ENCODE peak calls at places on chromosomes 5 and 9, in four cellular contexts. One of them, this sample, is unnamed. For H3K4me1, the result is how much of the 10 kb centered on the place peaks cover.

GRCh38 chr5:109905906-109906305 is 216.2 kb downstream of the MAN2A1 start:
- DNase-seq in tibial nerve: no peak
- DNase-seq in GM12878: no peak
- DNase-seq in A549: no peak
- DNase-seq in this sample: no peak

GRCh38 chr5:138979684-138980275 is 104.6 kb upstream of the LRRTM2 start:
- DNase-seq in GM12878: no peak
- DNase-seq in tibial nerve: no peak
- DNase-seq in A549: no peak
- DNase-seq in this sample: no peak

GRCh38 chr5:170442921-170443320 is 53.8 kb upstream of the KCNMB1 start:
- DNase-seq in GM12878: no peak
- DNase-seq in A549: no peak
- DNase-seq in tibial nerve: no peak
- DNase-seq in this sample: no peak

GRCh38 chr5:150801117-150801927 is 22.8 kb downstream of the SMIM3 start:
- DNase-seq in A549: peak
- DNase-seq in tibial nerve: no peak
- DNase-seq in GM12878: no peak
- DNase-seq in this sample: no peak

GRCh38 chr9:131943397-131943796 is 136.3 kb downstream of the MED27 start:
- DNase-seq in tibial nerve: no peak
- DNase-seq in A549: no peak
- DNase-seq in GM12878: no peak
- DNase-seq in this sample: no peak

GRCh38 chr5:81117566-81117965 is 115.6 kb upstream of the CKMT2 start:
- DNase-seq in GM12878: no peak
- DNase-seq in A549: no peak
- DNase-seq in tibial nerve: no peak
- DNase-seq in this sample: no peak

GRCh38 chr9:122307925-122308324 is 43.2 kb downstream of the MRRF start:
- DNase-seq in tibial nerve: no peak
- DNase-seq in GM12878: no peak
- DNase-seq in A549: no peak
- DNase-seq in this sample: peak

GRCh38 chr5:176768174-176768970 is 42.0 kb upstream of the UNC5A start:
- DNase-seq in GM12878: no peak
- DNase-seq in tibial nerve: no peak
- DNase-seq in A549: no peak
- DNase-seq in this sample: no peak

GRCh38 chr5:134171972-134172371 is 4.8 kb downstream of the SKP1 start:
- DNase-seq in A549: no peak
- DNase-seq in GM12878: no peak
- DNase-seq in tibial nerve: no peak
- DNase-seq in this sample: no peak

GRCh38 chr5:169762338-169763095 is 125.4 kb downstream of the DOCK2 start:
- DNase-seq in tibial nerve: no peak
- DNase-seq in A549: no peak
- DNase-seq in GM12878: no peak
- DNase-seq in this sample: no peak

GRCh38 chr5:177957241-177957640 is 38.8 kb downstream of the PROP1 start:
- DNase-seq in A549: no peak
- DNase-seq in GM12878: no peak
- DNase-seq in tibial nerve: no peak
- DNase-seq in this sample: no peak

GRCh38 chr5:172870261-172870806 is 36.3 kb downstream of the ERGIC1 start:
- DNase-seq in GM12878: no peak
- DNase-seq in tibial nerve: no peak
- DNase-seq in A549: peak
- DNase-seq in this sample: peak

GRCh38 chr5:172868436-172868923 is 34.4 kb downstream of the ERGIC1 start:
- DNase-seq in GM12878: no peak
- DNase-seq in A549: peak
- DNase-seq in tibial nerve: no peak
- DNase-seq in this sample: no peak

GRCh38 chr5:172867761-172868435 is 33.8 kb downstream of the ERGIC1 start:
- DNase-seq in GM12878: no peak
- DNase-seq in tibial nerve: no peak
- DNase-seq in A549: no peak
- DNase-seq in this sample: no peak

GRCh38 chr5:172869734-172870133 is 35.7 kb downstream of the ERGIC1 start:
- DNase-seq in tibial nerve: no peak
- DNase-seq in A549: no peak
- DNase-seq in GM12878: no peak
- DNase-seq in this sample: no peak

DNA sequence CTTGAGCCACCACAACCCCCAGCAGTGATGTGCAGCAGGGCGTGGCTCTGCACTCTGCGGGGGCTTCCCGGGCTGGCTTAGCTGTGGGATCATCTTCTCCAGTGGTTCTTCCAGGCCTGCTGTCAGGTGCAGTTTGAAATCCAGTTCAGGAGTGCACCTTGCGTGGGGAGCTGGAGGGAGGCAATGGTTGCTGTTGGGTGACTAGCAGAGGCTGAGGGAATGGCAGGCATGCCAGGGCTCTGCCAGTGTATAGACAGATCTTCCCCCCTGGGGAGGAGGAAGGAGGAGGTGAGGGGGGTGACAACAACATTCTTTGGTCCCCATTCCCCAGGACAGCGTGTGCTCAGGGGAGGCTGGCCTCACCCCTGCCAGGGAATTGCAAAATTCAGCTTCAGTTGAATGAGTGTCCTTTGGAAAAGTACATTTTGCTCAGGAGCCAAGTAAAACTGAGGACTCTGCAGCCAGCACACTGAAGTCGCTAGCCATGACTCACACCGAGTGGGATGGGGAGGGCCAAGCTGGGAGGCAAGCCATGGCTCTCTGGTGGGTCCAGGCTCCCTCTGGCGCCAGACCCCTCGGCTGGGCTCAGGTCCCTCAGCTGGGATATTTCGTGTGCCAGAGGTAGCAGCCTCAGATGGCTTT is 35.0 kb downstream of the ERGIC1 start:
- DNase-seq in tibial nerve: peak
- DNase-seq in GM12878: no peak
- DNase-seq in A549: peak
- DNase-seq in this sample: peak
- TF ChIP-seq POLR2A in tibial nerve: peak
- TF ChIP-seq POLR2A in GM12878: no peak
- TF ChIP-seq POLR2A in A549: no peak
- TF ChIP-seq POLR2A in this sample: no peak

GRCh38 chr9:16825971-16826370 is 44.5 kb downstream of the BNC2 start:
- DNase-seq in GM12878: no peak
- DNase-seq in A549: no peak
- DNase-seq in tibial nerve: no peak
- DNase-seq in this sample: no peak
- H3K4me1 ChIP-seq in GM12878: under half
- H3K4me1 ChIP-seq in A549: under half
- H3K4me1 ChIP-seq in tibial nerve: under half
- H3K4me1 ChIP-seq in this sample: under half

DNA sequence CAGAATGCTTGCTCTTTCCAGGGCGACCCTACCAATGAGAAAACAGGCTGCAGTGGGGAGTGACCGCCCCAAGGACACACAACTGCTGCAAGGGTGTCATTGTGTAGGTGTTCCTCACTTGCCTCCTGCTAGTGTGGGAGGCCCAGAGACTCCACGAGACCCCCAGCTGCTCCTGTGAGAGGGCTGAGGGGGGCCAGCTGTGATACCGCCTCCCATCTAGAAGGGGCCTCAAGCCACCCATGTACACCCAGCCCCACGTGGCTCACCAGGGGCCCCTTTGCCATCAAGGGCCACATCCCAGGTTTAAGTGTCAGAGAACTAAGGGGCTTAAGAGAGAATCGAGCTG is 1.3 kb upstream of the ASS1 start:
- DNase-seq in A549: no peak
- DNase-seq in tibial nerve: no peak
- DNase-seq in GM12878: no peak
- DNase-seq in this sample: no peak
- TF ChIP-seq POLR2A in A549: no peak
- TF ChIP-seq POLR2A in tibial nerve: no peak
- TF ChIP-seq POLR2A in GM12878: no peak
- TF ChIP-seq POLR2A in this sample: no peak

GRCh38 chr5:74541381-74541781 is 99.1 kb downstream of the ENC1 start:
- DNase-seq in GM12878: no peak
- DNase-seq in tibial nerve: no peak
- DNase-seq in A549: no peak
- DNase-seq in this sample: no peak

GRCh38 chr5:74542477-74542876 is 98.1 kb downstream of the ENC1 start:
- DNase-seq in A549: peak
- DNase-seq in GM12878: no peak
- DNase-seq in tibial nerve: no peak
- DNase-seq in this sample: no peak

GRCh38 chr5:74538206-74538661 is 102.3 kb downstream of the ENC1 start:
- DNase-seq in tibial nerve: peak
- DNase-seq in A549: peak
- DNase-seq in GM12878: no peak
- DNase-seq in this sample: peak

GRCh38 chr5:74540582-74540981 is 99.9 kb downstream of the ENC1 start:
- DNase-seq in tibial nerve: no peak
- DNase-seq in GM12878: no peak
- DNase-seq in A549: no peak
- DNase-seq in this sample: no peak

GRCh38 chr5:74539986-74540385 is 100.5 kb downstream of the ENC1 start:
- DNase-seq in A549: no peak
- DNase-seq in tibial nerve: no peak
- DNase-seq in GM12878: no peak
- DNase-seq in this sample: no peak
- H3K4me1 ChIP-seq in A549: half or more
- H3K4me1 ChIP-seq in tibial nerve: under half
- H3K4me1 ChIP-seq in GM12878: under half
- H3K4me1 ChIP-seq in this sample: under half

DNA sequence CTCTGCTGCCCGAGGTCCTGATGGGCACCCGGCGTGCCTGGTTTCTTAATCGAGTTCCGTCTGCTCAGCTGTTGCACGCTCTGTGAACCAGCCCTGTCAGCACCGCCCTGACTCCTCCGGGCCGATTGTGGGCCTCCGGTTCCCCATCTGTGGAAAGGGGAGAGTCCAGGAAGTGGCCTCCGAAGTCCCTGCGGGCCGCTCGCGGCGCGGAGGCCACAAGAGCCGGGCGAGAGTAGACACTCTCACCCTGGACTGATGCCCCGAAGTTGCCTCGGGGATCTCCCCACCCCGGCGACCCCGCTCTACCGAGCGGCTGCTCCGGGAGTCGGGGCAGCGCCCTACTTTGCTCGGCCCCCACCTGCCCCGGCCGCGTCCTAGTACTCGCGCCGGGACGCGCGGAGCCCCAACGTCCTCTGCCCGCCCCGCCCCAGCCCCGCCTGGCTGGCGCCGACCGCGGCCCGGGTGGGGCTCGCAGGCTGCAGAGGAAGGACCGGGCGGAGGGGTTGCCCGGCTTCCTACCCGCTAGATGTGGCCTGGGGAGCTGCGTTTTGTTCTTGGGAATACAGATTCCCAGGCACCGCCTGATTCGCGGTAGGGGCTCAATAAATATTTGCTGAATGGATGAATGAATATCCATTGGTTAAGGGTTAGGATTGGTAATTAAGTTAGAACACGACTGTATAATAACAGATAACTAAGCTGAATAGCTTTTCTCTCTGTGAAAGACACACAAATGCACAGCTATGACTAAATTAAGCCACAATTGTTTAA is 935 bp upstream of the ZNF367 start:
- DNase-seq in tibial nerve: peak
- DNase-seq in GM12878: no peak
- DNase-seq in A549: peak
- DNase-seq in this sample: peak
- TF ChIP-seq POLR2A in tibial nerve: peak
- TF ChIP-seq POLR2A in GM12878: peak
- TF ChIP-seq POLR2A in A549: peak
- TF ChIP-seq POLR2A in this sample: peak

DNA sequence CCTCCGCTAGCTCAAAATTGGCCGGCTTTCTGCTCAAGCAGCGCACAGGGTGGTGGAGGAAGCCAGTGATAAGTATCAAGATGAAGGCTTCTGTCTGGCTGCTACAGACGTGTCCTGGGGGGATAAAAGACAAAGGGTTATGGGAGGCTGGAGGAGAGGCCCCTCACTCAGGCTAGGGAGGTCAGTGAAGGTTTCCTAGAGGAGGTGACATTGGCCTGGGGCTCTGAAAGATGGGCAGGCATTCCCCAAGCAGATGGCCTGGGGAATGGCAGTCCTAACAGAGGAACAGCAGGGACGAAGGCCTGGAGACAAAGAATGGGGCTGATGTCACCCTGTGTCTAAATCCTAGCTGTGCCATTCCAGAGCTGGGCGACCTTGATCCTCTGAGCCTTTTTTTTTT is 32.3 kb downstream of the OLFML2A start:
- DNase-seq in A549: no peak
- DNase-seq in tibial nerve: no peak
- DNase-seq in GM12878: no peak
- DNase-seq in this sample: no peak
- H3K4me1 ChIP-seq in A549: under half
- H3K4me1 ChIP-seq in tibial nerve: under half
- H3K4me1 ChIP-seq in GM12878: under half
- H3K4me1 ChIP-seq in this sample: under half

DNA sequence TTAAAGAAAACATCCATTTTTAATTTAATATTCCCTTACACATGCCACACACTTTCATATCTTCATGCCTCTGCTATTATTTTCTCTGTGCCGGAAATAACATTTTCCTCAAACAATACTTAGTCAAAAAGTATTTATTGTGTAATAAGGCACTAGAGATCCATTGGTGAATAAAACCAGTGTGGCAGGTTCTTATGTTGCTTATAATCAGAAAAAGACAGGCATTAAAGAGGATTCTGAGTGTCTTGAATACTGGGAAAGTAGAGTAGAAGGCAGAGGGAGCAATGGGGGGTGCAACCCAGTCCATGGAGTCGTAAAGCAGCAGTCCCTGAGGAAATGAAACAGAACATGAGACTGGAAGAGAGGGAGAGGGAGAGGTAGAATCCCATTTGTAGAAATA is 37.7 kb upstream of the GRAMD2B start:
- DNase-seq in tibial nerve: no peak
- DNase-seq in GM12878: no peak
- DNase-seq in A549: no peak
- DNase-seq in this sample: no peak
- TF ChIP-seq POLR2A in tibial nerve: no peak
- TF ChIP-seq POLR2A in GM12878: no peak
- TF ChIP-seq POLR2A in A549: no peak
- TF ChIP-seq POLR2A in this sample: no peak

This sample was measured in uterus.